ENCODE peak calls at places on chromosome 14, in four cellular contexts. U is heart left ventricle, J is keratinocyte, Y is adrenal gland. G is an unnamed sample. For H3K4me1 and H3K36me3, the result is how much of the 10 kb centered on the place peaks cover.

GRCh38 chr14:89720741-89721315 is 233.7 kb downstream of the EFCAB11 start:
- DNase-seq in U (peak), J (no peak), Y (peak), G (peak)

GRCh38 chr14:73173092-73173735 is 36.9 kb downstream of the PSEN1 start:
- DNase-seq in U (no peak), J (no peak), Y (no peak), G (no peak)

GRCh38 chr14:68394719-68395117 is 398.1 kb downstream of the ZFP36L1 start:
- DNase-seq in U (peak), J (no peak), Y (no peak), G (no peak)

GRCh38 chr14:33959692-33960151 is 8.8 kb upstream of the EGLN3 start:
- DNase-seq in U (no peak), J (no peak), Y (no peak), G (no peak)

GRCh38 chr14:34355584-34356266 is 106.3 kb downstream of the SPTSSA start:
- DNase-seq in U (no peak), J (no peak), Y (peak), G (no peak)

GRCh38 chr14:55104051-55104954 is 24.7 kb upstream of the LGALS3 start:
- DNase-seq in U (no peak), J (no peak), Y (no peak), G (no peak)

GRCh38 chr14:44283836-44284235 is 223.2 kb downstream of the FSCB start:
- DNase-seq in U (no peak), J (no peak), Y (no peak), G (no peak)

GRCh38 chr14:84390010-84390409 is 1139.9 kb upstream of the FLRT2 start:
- DNase-seq in U (no peak), J (no peak), Y (no peak), G (no peak)

GRCh38 chr14:88248606-88249005 is 74.5 kb downstream of the KCNK10 start:
- DNase-seq in U (no peak), J (no peak), Y (no peak), G (no peak)

GRCh38 chr14:92544051-92544730 is 30.6 kb downstream of the RIN3 start:
- DNase-seq in U (no peak), J (no peak), Y (no peak), G (no peak)

GRCh38 chr14:49505026-49505766 is 81.0 kb downstream of the RPS29 start:
- DNase-seq in U (no peak), J (peak), Y (no peak), G (no peak)

GRCh38 chr14:103576371-103577024 is 13.7 kb downstream of the COA8 start:
- DNase-seq in U (peak), J (no peak), Y (peak), G (peak)

GRCh38 chr14:57957441-57957840 is 91.5 kb upstream of the SLC35F4 start:
- DNase-seq in U (no peak), J (no peak), Y (no peak), G (no peak)

GRCh38 chr14:105885561-105886320 is 359.4 kb downstream of the TMEM121 start:
- DNase-seq in U (no peak), J (no peak), Y (peak), G (no peak)

GRCh38 chr14:100673085-100673806 is 53.4 kb upstream of the DLK1 start:
- DNase-seq in U (no peak), J (no peak), Y (peak), G (no peak)

GRCh38 chr14:92252291-92252690 is 70.7 kb upstream of the SLC24A4 start:
- DNase-seq in U (no peak), J (no peak), Y (no peak), G (no peak)

GRCh38 chr14:58177125-58177524 is 22.8 kb upstream of the ACTR10 start:
- DNase-seq in U (no peak), J (no peak), Y (no peak), G (no peak)

GRCh38 chr14:57712101-57712500 is 153.8 kb downstream of the SLC35F4 start:
- DNase-seq in U (no peak), J (no peak), Y (no peak), G (no peak)

GRCh38 chr14:74510211-74510931 is 16.8 kb downstream of the ISCA2 start:
- DNase-seq in U (peak), J (no peak), Y (no peak), G (peak)

GRCh38 chr14:89236846-89237245 is 180.2 kb downstream of the FOXN3 start:
- DNase-seq in U (no peak), J (no peak), Y (no peak), G (no peak)

GRCh38 chr14:102507891-102508312 is 1.7 kb downstream of the ANKRD9 start:
- DNase-seq in U (no peak), J (no peak), Y (no peak), G (no peak)

GRCh38 chr14:70188608-70189540 is at the start of gene SLC8A3:
- DNase-seq in U (peak), J (no peak), Y (peak), G (peak)

GRCh38 chr14:39492267-39492666 is 60.0 kb upstream of the FBXO33 start:
- DNase-seq in U (no peak), J (no peak), Y (no peak), G (no peak)

GRCh38 chr14:31827325-31827724 is 249.8 kb upstream of the ARHGAP5 start:
- DNase-seq in U (no peak), J (no peak), Y (no peak), G (no peak)

GRCh38 chr14:101561145-101561896 is at the start of gene DIO3:
- DNase-seq in U (peak), J (no peak), Y (no peak), G (no peak)

GRCh38 chr14:75821828-75822521 is 159.8 kb downstream of the TGFB3 start:
- DNase-seq in U (no peak), J (no peak), Y (no peak), G (no peak)

GRCh38 chr14:68978550-68978911 is 571 bp downstream of the ACTN1 start:
- DNase-seq in U (peak), J (no peak), Y (peak), G (peak)

GRCh38 chr14:56752428-56752827 is 57.9 kb downstream of the OTX2 start:
- DNase-seq in U (no peak), J (no peak), Y (no peak), G (no peak)

GRCh38 chr14:35556548-35556947 is 22.6 kb downstream of the INSM2 start:
- DNase-seq in U (no peak), J (no peak), Y (no peak), G (no peak)

GRCh38 chr14:100891501-100892445 is 11.7 kb downstream of the RTL1 start:
- DNase-seq in U (peak), J (no peak), Y (peak), G (peak)

GRCh38 chr14:70755655-70756054 is 53.7 kb downstream of the MAP3K9 start:
- DNase-seq in U (no peak), J (peak), Y (no peak), G (no peak)

GRCh38 chr14:20195911-20196310 is 5.2 kb downstream of the OR11G2 start:
- DNase-seq in U (no peak), J (no peak), Y (no peak), G (no peak)

GRCh38 chr14:71555654-71556559 is 376.3 kb upstream of the RGS6 start:
- DNase-seq in U (no peak), J (no peak), Y (no peak), G (no peak)

GRCh38 chr14:85300119-85300518 is 229.8 kb upstream of the FLRT2 start:
- DNase-seq in U (no peak), J (no peak), Y (no peak), G (no peak)

GRCh38 chr14:99517643-99518381 is 36.6 kb downstream of the CCNK start:
- DNase-seq in U (peak), J (no peak), Y (no peak), G (no peak)

GRCh38 chr14:103021817-103022668 is 35.3 kb downstream of the CDC42BPB start:
- DNase-seq in U (peak), J (no peak), Y (no peak), G (no peak)

GRCh38 chr14:50342211-50343080 is 30.3 kb downstream of the DMAC2L start:
- DNase-seq in U (peak), J (no peak), Y (peak), G (peak)

DNA sequence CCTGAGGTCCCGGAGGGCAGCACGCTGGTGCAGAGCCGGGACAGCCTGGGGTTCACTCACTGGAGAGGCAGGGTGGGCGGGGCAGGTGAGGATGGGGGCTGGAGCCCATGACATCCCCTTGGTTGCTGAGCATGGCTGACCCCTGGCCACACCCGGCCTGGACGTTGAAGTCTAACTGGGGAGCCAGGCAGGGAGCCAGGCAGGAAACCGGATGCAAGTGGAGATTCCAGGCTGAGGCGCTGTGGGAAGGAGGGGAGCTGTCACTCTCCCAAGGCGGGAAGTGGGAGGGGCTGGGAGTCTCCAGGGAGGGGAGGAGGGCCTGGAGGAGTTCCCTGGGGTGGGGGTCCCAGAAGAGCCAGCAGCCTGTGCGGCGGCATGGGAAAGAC is 7.7 kb upstream of the INF2 start:
- DNase-seq in U (peak), J (no peak), Y (peak), G (peak)
- H3K4me1 ChIP-seq in U (half or more), J (under half), Y (half or more), G (under half)

GRCh38 chr14:23085458-23085857 is 9.5 kb downstream of the ACIN1 start:
- DNase-seq in U (no peak), J (no peak), Y (no peak), G (no peak)
- H3K36me3 ChIP-seq in U (half or more), J (half or more), Y (half or more), G (half or more)

GRCh38 chr14:23300687-23301223 is 1.9 kb downstream of the PPP1R3E start:
- DNase-seq in U (peak), J (no peak), Y (peak), G (peak)

GRCh38 chr14:23299986-23300686 is 2.5 kb downstream of the PPP1R3E start:
- DNase-seq in U (no peak), J (no peak), Y (peak), G (no peak)

GRCh38 chr14:23297878-23298277 is 4.8 kb downstream of the PPP1R3E start:
- DNase-seq in U (no peak), J (no peak), Y (peak), G (no peak)

GRCh38 chr14:23299186-23299521 is 3.5 kb downstream of the PPP1R3E start:
- DNase-seq in U (no peak), J (no peak), Y (peak), G (no peak)

GRCh38 chr14:23299558-23299957 is 3.1 kb downstream of the PPP1R3E start:
- DNase-seq in U (no peak), J (no peak), Y (peak), G (no peak)
- H3K4me3 ChIP-seq in U (no peak), J (no peak), Y (no peak), G (no peak)

GRCh38 chr14:24721772-24722171 is 87.8 kb upstream of the GZMB start:
- DNase-seq in U (no peak), J (no peak), Y (no peak), G (no peak)
- H3K4me1 ChIP-seq in U (under half), J (under half), Y (under half), G (under half)

GRCh38 chr14:23090254-23090636 is 4.7 kb downstream of the ACIN1 start:
- DNase-seq in U (no peak), J (no peak), Y (no peak), G (no peak)

GRCh38 chr14:23093104-23093503 is 1.8 kb downstream of the ACIN1 start:
- DNase-seq in U (no peak), J (no peak), Y (no peak), G (no peak)

GRCh38 chr14:23089498-23090253 is 5.3 kb downstream of the ACIN1 start:
- DNase-seq in U (no peak), J (no peak), Y (no peak), G (no peak)

GRCh38 chr14:23093526-23093925 is 1.4 kb downstream of the ACIN1 start:
- DNase-seq in U (no peak), J (no peak), Y (no peak), G (no peak)

GRCh38 chr14:23091294-23092225 is 3.4 kb downstream of the ACIN1 start:
- DNase-seq in U (no peak), J (no peak), Y (no peak), G (no peak)
- H3K36me3 ChIP-seq in U (half or more), J (under half), Y (half or more), G (half or more)

GRCh38 chr14:63205850-63206249 is 1.6 kb downstream of the RHOJ start:
- DNase-seq in U (no peak), J (no peak), Y (no peak), G (no peak)
- H3K4me3 ChIP-seq in U (peak), J (no peak), Y (no peak), G (peak)

GRCh38 chr14:77103954-77104353 is 5.9 kb downstream of the CIPC start:
- DNase-seq in U (no peak), J (no peak), Y (no peak), G (no peak)

GRCh38 chr14:77103475-77103874 is 5.4 kb downstream of the CIPC start:
- DNase-seq in U (no peak), J (no peak), Y (no peak), G (peak)

GRCh38 chr14:77100961-77101360 is 2.9 kb downstream of the CIPC start:
- DNase-seq in U (no peak), J (no peak), Y (no peak), G (no peak)

GRCh38 chr14:77104393-77104792 is 6.3 kb downstream of the CIPC start:
- DNase-seq in U (no peak), J (no peak), Y (no peak), G (no peak)

DNA sequence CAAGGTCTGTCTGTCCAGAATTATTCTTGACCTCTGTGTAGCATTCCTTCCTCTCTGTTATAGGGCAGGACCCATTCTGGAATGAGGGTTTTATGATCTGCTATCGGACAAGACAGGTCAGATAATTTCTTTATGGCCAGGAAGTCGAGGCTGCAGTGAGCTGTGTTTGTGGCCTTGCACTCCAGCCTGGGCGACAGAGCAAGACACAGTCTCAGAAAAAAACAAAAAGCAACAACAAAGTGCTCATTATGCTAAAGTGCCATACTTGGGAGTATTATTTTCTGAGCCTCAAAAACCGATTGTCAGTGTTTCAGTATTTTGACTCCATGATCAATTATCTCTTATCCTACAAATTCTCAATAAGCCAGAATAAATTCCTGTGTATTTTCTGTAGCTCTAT is 4.1 kb downstream of the CIPC start:
- DNase-seq in U (no peak), J (no peak), Y (no peak), G (no peak)
- H3K4me1 ChIP-seq in U (under half), J (under half), Y (half or more), G (half or more)

DNA sequence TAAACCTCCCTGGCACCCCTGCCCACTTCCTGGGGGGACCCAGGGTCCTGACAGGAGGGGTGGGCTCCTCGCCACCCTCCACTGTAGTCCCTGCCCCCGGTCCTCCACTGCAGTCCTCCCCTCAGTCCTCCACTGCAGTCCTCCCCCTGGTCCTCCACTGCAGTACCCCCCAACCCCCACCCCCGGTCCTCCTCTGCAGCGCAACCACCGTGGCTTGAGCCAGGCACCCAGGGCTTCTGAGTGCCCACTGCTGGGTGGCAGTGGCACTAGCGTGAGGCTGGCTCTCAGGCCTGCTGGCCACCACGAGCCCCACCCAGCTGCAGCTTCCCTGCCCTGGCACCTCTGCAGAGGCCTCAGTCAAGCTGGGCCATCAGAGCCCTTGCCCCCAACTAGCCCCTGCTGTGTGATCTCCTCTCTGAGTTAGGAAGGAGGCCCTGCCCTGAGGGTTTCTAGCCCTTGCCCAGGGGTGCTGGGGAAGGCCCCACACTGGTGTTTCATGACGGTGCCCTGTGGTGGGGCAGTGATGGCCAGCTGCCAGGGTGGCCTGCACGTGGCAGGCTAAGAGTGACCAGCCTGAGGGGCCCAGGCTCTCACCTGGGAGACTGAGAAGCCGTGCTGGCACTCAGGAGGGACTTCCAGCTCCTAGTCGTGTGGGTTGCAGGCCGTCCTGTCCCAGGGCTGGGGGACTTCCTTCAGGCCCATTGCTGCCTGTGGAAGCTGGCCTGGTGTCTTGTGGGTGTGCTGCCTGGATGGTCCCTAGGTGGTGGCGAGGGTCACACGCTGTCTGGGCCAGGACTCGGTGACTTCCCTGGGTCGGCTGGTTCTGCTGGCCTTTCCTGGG is 9.7 kb downstream of the CEP170B start:
- DNase-seq in U (peak), J (no peak), Y (no peak), G (peak)
- H3K36me3 ChIP-seq in U (under half), J (under half), Y (under half), G (under half)